ENCODE peak calls at places on chromosomes 13 and 19, in eight cellular contexts. One of them, this sample, is unnamed.

GRCh38 chr19:4518345-4519171 is at the start of gene PLIN4:
- DNase-seq in AG04449: no peak
- DNase-seq in skeletal muscle cell: peak; percentile 64
- DNase-seq in K562: no peak
- DNase-seq in hepatocyte: no peak
- DNase-seq in Peyer's patch: no peak
- DNase-seq in heart right ventricle: peak; percentile 83
- DNase-seq in heart left ventricle: peak; percentile 92
- DNase-seq in this sample: no peak

GRCh38 chr13:104477256-104477655 is 1411.0 kb upstream of the SLC10A2 start:
- DNase-seq in hepatocyte: no peak
- DNase-seq in Peyer's patch: no peak
- DNase-seq in K562: no peak
- DNase-seq in AG04449: no peak
- DNase-seq in heart left ventricle: no peak
- DNase-seq in skeletal muscle cell: peak; percentile 58
- DNase-seq in heart right ventricle: no peak
- DNase-seq in this sample: no peak

GRCh38 chr19:53877361-53877766 is 4.6 kb upstream of the PRKCG start:
- DNase-seq in K562: no peak
- DNase-seq in heart left ventricle: no peak
- DNase-seq in skeletal muscle cell: no peak
- DNase-seq in Peyer's patch: no peak
- DNase-seq in hepatocyte: no peak
- DNase-seq in heart right ventricle: no peak
- DNase-seq in AG04449: no peak
- DNase-seq in this sample: no peak

GRCh38 chr13:30908416-30908980 is 2.4 kb downstream of the MEDAG start:
- DNase-seq in heart left ventricle: peak; percentile 59
- DNase-seq in Peyer's patch: no peak
- DNase-seq in hepatocyte: peak; percentile 23
- DNase-seq in K562: no peak
- DNase-seq in heart right ventricle: peak; percentile 68
- DNase-seq in skeletal muscle cell: peak; percentile 60
- DNase-seq in AG04449: no peak
- DNase-seq in this sample: no peak

GRCh38 chr13:26377038-26377437 is 123.1 kb downstream of the CDK8 start:
- DNase-seq in Peyer's patch: peak; percentile 50
- DNase-seq in K562: peak; percentile 18
- DNase-seq in heart right ventricle: no peak
- DNase-seq in heart left ventricle: no peak
- DNase-seq in hepatocyte: peak; percentile 11
- DNase-seq in skeletal muscle cell: no peak
- DNase-seq in AG04449: no peak
- DNase-seq in this sample: no peak

GRCh38 chr19:5141926-5142724 is 173.2 kb downstream of the KDM4B start:
- DNase-seq in Peyer's patch: no peak
- DNase-seq in hepatocyte: no peak
- DNase-seq in K562: no peak
- DNase-seq in heart right ventricle: no peak
- DNase-seq in AG04449: no peak
- DNase-seq in heart left ventricle: peak; percentile 23
- DNase-seq in skeletal muscle cell: no peak
- DNase-seq in this sample: no peak

GRCh38 chr13:96629331-96629730 is 364.9 kb downstream of the OXGR1 start:
- DNase-seq in skeletal muscle cell: no peak
- DNase-seq in heart left ventricle: no peak
- DNase-seq in heart right ventricle: no peak
- DNase-seq in hepatocyte: no peak
- DNase-seq in AG04449: no peak
- DNase-seq in Peyer's patch: no peak
- DNase-seq in K562: no peak
- DNase-seq in this sample: no peak

GRCh38 chr19:40445945-40446784 is 2.0 kb upstream of the SERTAD3 start:
- DNase-seq in skeletal muscle cell: no peak
- DNase-seq in heart left ventricle: no peak
- DNase-seq in heart right ventricle: no peak
- DNase-seq in AG04449: no peak
- DNase-seq in hepatocyte: peak; percentile 87
- DNase-seq in K562: peak; percentile 91
- DNase-seq in Peyer's patch: no peak
- DNase-seq in this sample: no peak

GRCh38 chr19:19107663-19108062 is 30.6 kb downstream of the TMEM161A start:
- DNase-seq in heart right ventricle: no peak
- DNase-seq in skeletal muscle cell: no peak
- DNase-seq in K562: no peak
- DNase-seq in AG04449: no peak
- DNase-seq in hepatocyte: no peak
- DNase-seq in Peyer's patch: no peak
- DNase-seq in heart left ventricle: no peak
- DNase-seq in this sample: no peak

GRCh38 chr13:90365130-90365529 is 982.4 kb upstream of the MIR17HG start:
- DNase-seq in K562: no peak
- DNase-seq in AG04449: no peak
- DNase-seq in heart right ventricle: no peak
- DNase-seq in skeletal muscle cell: peak; percentile 8
- DNase-seq in hepatocyte: peak; percentile 5
- DNase-seq in heart left ventricle: no peak
- DNase-seq in Peyer's patch: no peak
- DNase-seq in this sample: no peak

GRCh38 chr19:52492201-52492960 is 35.1 kb upstream of the ZNF808 start:
- DNase-seq in K562: peak; percentile 10
- DNase-seq in skeletal muscle cell: no peak
- DNase-seq in AG04449: no peak
- DNase-seq in hepatocyte: peak; percentile 70
- DNase-seq in Peyer's patch: no peak
- DNase-seq in heart left ventricle: no peak
- DNase-seq in heart right ventricle: no peak
- DNase-seq in this sample: no peak

GRCh38 chr13:114090476-114090875 is 41.9 kb downstream of the RASA3 start:
- DNase-seq in Peyer's patch: peak; percentile 62
- DNase-seq in skeletal muscle cell: no peak
- DNase-seq in K562: no peak
- DNase-seq in heart right ventricle: no peak
- DNase-seq in hepatocyte: no peak
- DNase-seq in heart left ventricle: peak; percentile 11
- DNase-seq in AG04449: no peak
- DNase-seq in this sample: no peak

GRCh38 chr19:3132971-3133792 is 2.7 kb upstream of the GNA15 start:
- DNase-seq in heart right ventricle: no peak
- DNase-seq in Peyer's patch: peak; percentile 68
- DNase-seq in hepatocyte: no peak
- DNase-seq in K562: peak; percentile 65
- DNase-seq in AG04449: no peak
- DNase-seq in heart left ventricle: no peak
- DNase-seq in skeletal muscle cell: peak; percentile 49
- DNase-seq in this sample: peak; percentile 84

GRCh38 chr19:10294368-10294697 is 4.6 kb downstream of the ICAM5 start:
- DNase-seq in K562: no peak
- DNase-seq in AG04449: no peak
- DNase-seq in hepatocyte: no peak
- DNase-seq in heart left ventricle: no peak
- DNase-seq in heart right ventricle: no peak
- DNase-seq in Peyer's patch: no peak
- DNase-seq in skeletal muscle cell: no peak
- DNase-seq in this sample: no peak

GRCh38 chr19:13056052-13056660 is 46.5 kb downstream of the LYL1 start:
- DNase-seq in hepatocyte: peak; percentile 85
- DNase-seq in heart left ventricle: peak; percentile 66
- DNase-seq in AG04449: no peak
- DNase-seq in K562: no peak
- DNase-seq in skeletal muscle cell: peak; percentile 32
- DNase-seq in Peyer's patch: peak; percentile 77
- DNase-seq in heart right ventricle: peak; percentile 70
- DNase-seq in this sample: no peak
- H3K4me3 ChIP-seq in hepatocyte: no peak overlapping the region
- H3K4me3 ChIP-seq in heart left ventricle: peak overlapping the region; percentile 29
- H3K4me3 ChIP-seq in AG04449: peak overlapping the region; percentile 38
- H3K4me3 ChIP-seq in K562: no peak overlapping the region
- H3K4me3 ChIP-seq in skeletal muscle cell: peak overlapping the region; percentile 26
- H3K4me3 ChIP-seq in Peyer's patch: no peak overlapping the region
- H3K4me3 ChIP-seq in heart right ventricle: peak overlapping the region; percentile 30
- H3K4me3 ChIP-seq in this sample: no peak overlapping the region

GRCh38 chr19:1060689-1061088 is 6.3 kb upstream of the ARHGAP45 start:
- DNase-seq in Peyer's patch: no peak
- DNase-seq in K562: no peak
- DNase-seq in heart right ventricle: no peak
- DNase-seq in skeletal muscle cell: no peak
- DNase-seq in heart left ventricle: no peak
- DNase-seq in hepatocyte: no peak
- DNase-seq in AG04449: no peak
- DNase-seq in this sample: no peak

GRCh38 chr19:1061987-1062386 is 5.0 kb upstream of the ARHGAP45 start:
- DNase-seq in hepatocyte: no peak
- DNase-seq in AG04449: no peak
- DNase-seq in heart left ventricle: no peak
- DNase-seq in Peyer's patch: no peak
- DNase-seq in skeletal muscle cell: no peak
- DNase-seq in heart right ventricle: no peak
- DNase-seq in K562: no peak
- DNase-seq in this sample: no peak

GRCh38 chr19:1063030-1063908 is 3.7 kb upstream of the ARHGAP45 start:
- DNase-seq in K562: peak; percentile 87
- DNase-seq in AG04449: no peak
- DNase-seq in heart right ventricle: no peak
- DNase-seq in heart left ventricle: no peak
- DNase-seq in skeletal muscle cell: no peak
- DNase-seq in hepatocyte: no peak
- DNase-seq in Peyer's patch: no peak
- DNase-seq in this sample: peak; percentile 72

GRCh38 chr19:1063909-1064660 is 2.9 kb upstream of the ARHGAP45 start:
- DNase-seq in skeletal muscle cell: no peak
- DNase-seq in heart left ventricle: no peak
- DNase-seq in AG04449: no peak
- DNase-seq in K562: peak; percentile 42
- DNase-seq in heart right ventricle: no peak
- DNase-seq in Peyer's patch: no peak
- DNase-seq in hepatocyte: no peak
- DNase-seq in this sample: no peak

DNA sequence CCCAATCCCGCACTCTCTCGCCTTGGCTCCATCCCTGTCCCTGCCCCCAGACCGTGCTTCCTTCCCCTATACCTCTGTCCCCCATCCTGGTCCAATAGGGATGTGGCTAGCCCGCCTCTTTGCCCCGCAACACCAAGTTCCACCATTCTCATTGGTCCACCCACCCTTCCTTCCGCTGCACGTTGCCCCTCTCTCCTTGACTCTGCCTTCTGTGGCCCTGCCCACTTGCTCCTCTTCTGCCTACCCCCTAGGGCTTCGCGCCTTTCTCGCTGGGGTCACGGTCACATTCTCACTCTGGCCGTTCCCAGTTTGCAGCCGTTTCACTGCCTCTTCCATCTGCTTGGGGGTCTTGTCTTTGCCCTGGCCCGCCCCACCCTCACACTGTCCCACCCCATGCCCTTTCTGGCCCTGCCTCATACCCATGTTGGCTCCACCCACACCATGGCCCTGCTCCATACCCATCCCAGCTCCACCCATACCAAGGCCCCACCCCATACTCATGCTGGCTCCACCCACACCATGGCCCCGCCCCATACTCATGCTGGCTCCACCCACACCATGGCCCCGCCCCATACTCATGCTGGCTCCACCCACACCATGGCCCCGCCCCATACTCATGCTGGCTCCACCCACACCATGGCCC is 4.5 kb upstream of the ARHGAP45 start:
- DNase-seq in Peyer's patch: no peak
- DNase-seq in heart left ventricle: no peak
- DNase-seq in AG04449: no peak
- DNase-seq in skeletal muscle cell: no peak
- DNase-seq in heart right ventricle: no peak
- DNase-seq in K562: no peak
- DNase-seq in hepatocyte: no peak
- DNase-seq in this sample: no peak
- H3K4me3 ChIP-seq in Peyer's patch: no peak overlapping the region
- H3K4me3 ChIP-seq in heart left ventricle: no peak overlapping the region
- H3K4me3 ChIP-seq in AG04449: no peak overlapping the region
- H3K4me3 ChIP-seq in skeletal muscle cell: no peak overlapping the region
- H3K4me3 ChIP-seq in heart right ventricle: no peak overlapping the region
- H3K4me3 ChIP-seq in K562: no peak overlapping the region
- H3K4me3 ChIP-seq in hepatocyte: no peak overlapping the region
- H3K4me3 ChIP-seq in this sample: no peak overlapping the region

GRCh38 chr19:33192010-33192409 is 2.1 kb upstream of the LRP3 start:
- DNase-seq in hepatocyte: no peak
- DNase-seq in skeletal muscle cell: no peak
- DNase-seq in Peyer's patch: no peak
- DNase-seq in heart left ventricle: peak; percentile 3
- DNase-seq in K562: no peak
- DNase-seq in heart right ventricle: no peak
- DNase-seq in AG04449: no peak
- DNase-seq in this sample: no peak

GRCh38 chr19:33193864-33194362 is at the start of gene LRP3:
- DNase-seq in AG04449: no peak
- DNase-seq in Peyer's patch: no peak
- DNase-seq in heart left ventricle: peak; percentile 54
- DNase-seq in K562: no peak
- DNase-seq in hepatocyte: peak; percentile 83
- DNase-seq in skeletal muscle cell: no peak
- DNase-seq in heart right ventricle: peak; percentile 27
- DNase-seq in this sample: no peak

GRCh38 chr19:33193269-33193863 is 764 bp upstream of the LRP3 start:
- DNase-seq in hepatocyte: no peak
- DNase-seq in skeletal muscle cell: no peak
- DNase-seq in AG04449: no peak
- DNase-seq in heart left ventricle: peak; percentile 11
- DNase-seq in heart right ventricle: no peak
- DNase-seq in K562: no peak
- DNase-seq in Peyer's patch: no peak
- DNase-seq in this sample: no peak

GRCh38 chr19:33189453-33189852 is 4.7 kb upstream of the LRP3 start:
- DNase-seq in hepatocyte: no peak
- DNase-seq in heart right ventricle: no peak
- DNase-seq in skeletal muscle cell: no peak
- DNase-seq in heart left ventricle: no peak
- DNase-seq in Peyer's patch: no peak
- DNase-seq in AG04449: no peak
- DNase-seq in K562: no peak
- DNase-seq in this sample: no peak

DNA sequence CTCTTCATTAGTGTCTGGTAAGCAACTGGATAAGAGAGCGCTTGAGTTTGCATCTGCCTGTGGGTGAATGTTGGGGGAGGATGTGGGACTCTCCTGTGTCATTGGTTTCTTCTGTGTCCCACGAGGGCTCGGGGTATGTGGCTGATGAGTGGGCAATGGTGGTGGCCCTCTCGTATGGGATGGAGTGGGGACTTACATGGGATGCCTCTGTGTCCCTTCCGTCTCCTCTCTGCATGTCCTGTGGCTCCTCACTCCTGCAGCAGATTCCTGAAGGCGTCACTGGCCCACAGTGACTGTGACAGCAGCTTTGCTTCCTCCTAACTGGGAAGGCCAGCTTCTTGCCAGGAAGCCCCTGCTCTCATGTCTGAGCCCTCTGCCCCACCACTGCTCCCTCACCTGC is 2.6 kb upstream of the LRP3 start:
- DNase-seq in heart left ventricle: peak; percentile 10
- DNase-seq in K562: no peak
- DNase-seq in Peyer's patch: no peak
- DNase-seq in AG04449: no peak
- DNase-seq in hepatocyte: no peak
- DNase-seq in skeletal muscle cell: no peak
- DNase-seq in heart right ventricle: no peak
- DNase-seq in this sample: no peak
- H3K4me3 ChIP-seq in heart left ventricle: no peak overlapping the region
- H3K4me3 ChIP-seq in K562: no peak overlapping the region
- H3K4me3 ChIP-seq in Peyer's patch: no peak overlapping the region
- H3K4me3 ChIP-seq in AG04449: no peak overlapping the region
- H3K4me3 ChIP-seq in hepatocyte: no peak overlapping the region
- H3K4me3 ChIP-seq in skeletal muscle cell: no peak overlapping the region
- H3K4me3 ChIP-seq in heart right ventricle: no peak overlapping the region
- H3K4me3 ChIP-seq in this sample: no peak overlapping the region

GRCh38 chr19:17183858-17184271 is 31.3 kb upstream of the USE1 start:
- DNase-seq in AG04449: no peak
- DNase-seq in K562: peak; percentile 12
- DNase-seq in Peyer's patch: no peak
- DNase-seq in heart right ventricle: no peak
- DNase-seq in hepatocyte: no peak
- DNase-seq in skeletal muscle cell: peak; percentile 19
- DNase-seq in heart left ventricle: no peak
- DNase-seq in this sample: no peak
- H3K4me3 ChIP-seq in AG04449: no peak overlapping the region
- H3K4me3 ChIP-seq in K562: no peak overlapping the region
- H3K4me3 ChIP-seq in Peyer's patch: peak overlapping the region; percentile 6
- H3K4me3 ChIP-seq in heart right ventricle: no peak overlapping the region
- H3K4me3 ChIP-seq in hepatocyte: no peak overlapping the region
- H3K4me3 ChIP-seq in skeletal muscle cell: no peak overlapping the region
- H3K4me3 ChIP-seq in heart left ventricle: no peak overlapping the region
- H3K4me3 ChIP-seq in this sample: peak overlapping the region; percentile 42